ENCODE peak calls at places on chromosomes 2 and 18, in ten cellular contexts. L is activated T-cell treated with anti-CD3 and anti-CD28 coated beads for 48 hours; U is A172; T is MCF 10A; O is astrocyte of the spinal cord; R is HTR-8/SVneo; H is stimulated activated CD4-positive, alpha-beta T cell treated with anti-CD3 and anti-CD28 coated beads, Interleukin-15, amount 100 ng/mL, for 24 hours; E is ureter; Q is occipital lobe; G is nephron progenitor cell. J is an unnamed sample.

GRCh38 chr2:64686283-64686956 is 32.7 kb upstream of the SERTAD2 start:
- DNase-seq in Q (no peak), U (no peak), G (no peak), O (no peak), R (no peak), E (no peak), H (no peak), L (no peak), T (no peak), J (no peak)

GRCh38 chr2:189407161-189407943 is 33.9 kb upstream of the WDR75 start:
- DNase-seq in U (peak; percentile 63), R (peak; percentile 33), H (no peak), Q (no peak), G (no peak), L (no peak), T (no peak), E (no peak), O (peak; percentile 89), J (no peak)

GRCh38 chr2:31414601-31415241 is at the start of gene XDH:
- DNase-seq in R (no peak), E (no peak), G (no peak), U (no peak), Q (no peak), L (no peak), O (no peak), H (no peak), T (peak; percentile 88), J (no peak)

GRCh38 chr2:220053919-220054318 is 426.5 kb downstream of the SLC4A3 start:
- DNase-seq in R (no peak), L (no peak), E (no peak), T (peak; percentile 56), U (peak; percentile 18), O (no peak), H (no peak), Q (no peak), G (no peak), J (no peak)

GRCh38 chr18:76892832-76893231 is 70.5 kb downstream of the ZNF236 start:
- DNase-seq in G (no peak), O (no peak), Q (no peak), T (no peak), H (no peak), R (no peak), U (no peak), E (no peak), L (no peak), J (no peak)

GRCh38 chr2:112047537-112048235 is 7.4 kb upstream of the TMEM87B start:
- DNase-seq in G (no peak), O (no peak), R (no peak), Q (no peak), U (no peak), H (no peak), L (no peak), E (no peak), T (no peak), J (no peak)

GRCh38 chr2:107936427-107937359 is 49.6 kb upstream of the SLC5A7 start:
- DNase-seq in U (peak; percentile 35), L (no peak), E (no peak), H (peak; percentile 10), T (peak; percentile 40), R (no peak), O (no peak), G (peak; percentile 39), Q (no peak), J (no peak)

GRCh38 chr18:76384861-76385680 is 110.0 kb downstream of the ZNF516 start:
- DNase-seq in G (no peak), O (no peak), E (no peak), L (no peak), U (no peak), T (no peak), R (no peak), Q (no peak), H (no peak), J (no peak)

GRCh38 chr2:111116016-111116746 is 4.5 kb upstream of the BCL2L11 start:
- DNase-seq in U (no peak), T (no peak), H (peak; percentile 57), E (no peak), Q (no peak), O (no peak), R (no peak), G (no peak), L (peak; percentile 15), J (no peak)

GRCh38 chr2:239324456-239324855 is 76.4 kb downstream of the HDAC4 start:
- DNase-seq in E (peak; percentile 36), R (no peak), U (no peak), G (no peak), T (no peak), O (no peak), L (no peak), Q (no peak), H (no peak), J (peak; percentile 40)

GRCh38 chr2:196984888-196985287 is 58.4 kb upstream of the PGAP1 start:
- DNase-seq in O (no peak), Q (no peak), H (no peak), L (no peak), R (no peak), U (no peak), G (no peak), T (no peak), E (no peak), J (no peak)

J was measured in posterior vena cava.